ENCODE peak calls at places on chromosomes 2 and 18, in ten cellular contexts. L is HepG2, Q is GM12891, F is spleen, C is HCT116, D is H1, N is stomach, E is vagina, W is sigmoid colon, V is GM12892. I is an unnamed sample.

GRCh38 chr2:238157506-238158017 is 1.2 kb upstream of the ERFE start:
- DNase-seq in E (no peak), D (no peak), L (no peak), W (no peak), Q (no peak), C (no peak), N (no peak), V (no peak), F (no peak), I (no peak)

GRCh38 chr18:524496-524895 is 24.0 kb upstream of the COLEC12 start:
- DNase-seq in W (no peak), C (no peak), L (no peak), N (no peak), E (no peak), D (no peak), V (no peak), Q (no peak), F (no peak), I (no peak)

GRCh38 chr2:85312404-85312803 is 15.4 kb downstream of the TGOLN2 start:
- DNase-seq in Q (no peak), C (no peak), D (no peak), L (no peak), W (no peak), F (no peak), V (no peak), E (no peak), N (no peak), I (no peak)

GRCh38 chr18:74132201-74132600 is 15.4 kb downstream of the FBXO15 start:
- DNase-seq in N (no peak), W (no peak), Q (no peak), V (no peak), C (no peak), D (no peak), F (no peak), L (no peak), E (no peak), I (no peak)

GRCh38 chr2:106561803-106562202 is 74.6 kb downstream of the CD8B2 start:
- DNase-seq in C (no peak), N (no peak), E (no peak), F (no peak), Q (no peak), W (peak), L (no peak), V (no peak), D (no peak), I (peak)

GRCh38 chr2:152115952-152116351 is 17.1 kb upstream of the CACNB4 start:
- DNase-seq in N (no peak), C (no peak), L (no peak), F (no peak), V (no peak), D (no peak), E (no peak), Q (no peak), W (no peak), I (no peak)

GRCh38 chr2:127733113-127733815 is 32.0 kb downstream of the SFT2D3 start:
- DNase-seq in Q (no peak), V (no peak), W (no peak), D (no peak), C (no peak), L (no peak), N (no peak), F (no peak), E (no peak), I (no peak)

GRCh38 chr2:64362562-64363026 is 91.4 kb upstream of the LGALSL start:
- DNase-seq in L (no peak), W (no peak), E (no peak), F (no peak), D (no peak), V (no peak), N (peak), C (peak), Q (no peak), I (no peak)

DNA sequence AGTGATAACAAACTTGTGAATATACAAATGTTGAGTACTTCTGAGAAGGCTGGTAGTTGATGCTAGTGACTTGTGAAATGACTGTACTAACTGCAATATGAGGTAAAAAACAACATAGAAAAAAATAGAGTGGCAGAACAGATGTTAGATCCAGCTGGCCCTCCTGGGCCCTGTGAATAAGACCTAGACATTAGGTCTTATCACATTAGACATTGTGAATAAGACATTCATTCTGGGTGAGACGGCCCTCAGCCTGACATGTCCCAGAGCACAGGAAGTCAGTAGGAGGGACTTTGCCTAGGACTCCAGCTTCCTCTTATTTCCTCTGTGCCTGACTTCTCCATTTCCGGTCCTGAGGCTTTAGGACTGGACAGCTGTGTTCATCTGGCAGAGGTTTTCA is 22.9 kb downstream of the DOK1 start:
- DNase-seq in W (no peak), F (no peak), C (no peak), L (no peak), E (no peak), N (no peak), Q (no peak), D (no peak), V (no peak), I (no peak)
- TF ChIP-seq POLR2AphosphoS5 in W (no peak), F (no peak), C (no peak), L (no peak), E (no peak), N (no peak), Q (no peak), D (no peak), V (no peak), I (no peak)

GRCh38 chr18:3265564-3266033 is 3.7 kb downstream of the MYL12B start:
- DNase-seq in F (no peak), L (peak), D (no peak), E (no peak), C (no peak), W (no peak), Q (no peak), V (no peak), N (no peak), I (no peak)
- TF ChIP-seq POLR2A in F (no peak), L (peak), D (no peak), E (no peak), C (no peak), W (no peak), Q (no peak), V (no peak), N (no peak), I (no peak)

GRCh38 chr2:190333928-190334327 is 9.5 kb upstream of the INPP1 start:
- DNase-seq in E (no peak), N (no peak), W (no peak), F (no peak), Q (no peak), C (no peak), D (no peak), L (no peak), V (no peak), I (no peak)

GRCh38 chr2:190333395-190333794 is 10.0 kb upstream of the INPP1 start:
- DNase-seq in E (no peak), Q (no peak), N (no peak), V (no peak), L (no peak), F (no peak), W (no peak), C (no peak), D (no peak), I (no peak)

GRCh38 chr2:190336420-190336819 is 7.0 kb upstream of the INPP1 start:
- DNase-seq in E (no peak), V (no peak), Q (no peak), F (no peak), W (no peak), D (no peak), L (no peak), N (no peak), C (no peak), I (no peak)

GRCh38 chr2:190334479-190335224 is 8.7 kb upstream of the INPP1 start:
- DNase-seq in D (no peak), Q (no peak), N (no peak), W (no peak), C (no peak), E (no peak), V (no peak), F (no peak), L (peak), I (no peak)

GRCh38 chr2:190335225-190335559 is 8.2 kb upstream of the INPP1 start:
- DNase-seq in C (no peak), N (no peak), V (no peak), W (no peak), E (no peak), D (no peak), Q (no peak), F (no peak), L (peak), I (no peak)
- TF ChIP-seq POLR2AphosphoS5 in C (no peak), N (no peak), V (no peak), W (no peak), E (no peak), D (no peak), Q (no peak), F (no peak), L (no peak), I (no peak)

DNA sequence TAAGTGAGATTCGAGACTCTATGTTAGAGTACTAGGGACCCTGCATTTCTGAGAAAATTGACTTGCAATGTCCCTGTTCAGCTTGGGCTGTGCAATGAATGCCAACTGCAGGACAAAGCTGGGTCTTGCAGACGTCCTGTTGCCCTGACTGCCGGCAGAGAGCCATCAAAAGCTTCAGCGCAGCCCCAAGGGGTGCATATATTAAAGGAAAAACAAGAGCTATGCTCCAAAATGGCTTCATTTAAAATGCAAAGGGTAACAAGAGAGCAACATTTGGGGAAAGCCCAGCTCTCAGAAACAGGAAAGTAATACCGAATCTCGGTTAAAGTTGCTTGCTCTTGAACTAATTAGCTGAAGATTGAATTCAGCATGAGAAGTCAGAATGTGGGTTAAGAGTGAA is 110.9 kb upstream of the PNPT1 start:
- DNase-seq in C (no peak), E (no peak), D (no peak), L (no peak), Q (no peak), F (no peak), V (no peak), N (no peak), W (no peak), I (no peak)
- TF ChIP-seq POLR2A in C (no peak), E (no peak), D (no peak), L (no peak), Q (no peak), F (no peak), V (no peak), N (no peak), W (no peak), I (no peak)

I was measured in breast epithelium.